ENCODE peak calls at places on chromosomes 2 and 18, in six cellular contexts. A, Z, L, J, Q and P are unnamed samples.

GRCh38 chr2:172701250-172701649 is 34.4 kb upstream of the RAPGEF4 start:
- DNase-seq in A (peak; percentile 89), Z (no peak), L (no peak), J (no peak), Q (no peak), P (no peak)

GRCh38 chr2:6412533-6413085 is 453.1 kb downstream of the CMPK2 start:
- DNase-seq in A (peak; percentile 60), Z (no peak), L (no peak), J (no peak), Q (no peak), P (no peak)

GRCh38 chr2:176565641-176566323 is 296.5 kb downstream of the MTX2 start:
- DNase-seq in A (peak; percentile 53), Z (peak; percentile 17), L (no peak), J (no peak), Q (no peak), P (no peak)

GRCh38 chr2:226743911-226744310 is 55.7 kb downstream of the IRS1 start:
- DNase-seq in A (peak; percentile 84), Z (no peak), L (no peak), J (no peak), Q (no peak), P (no peak)

GRCh38 chr2:38075436-38076249 is at the start of gene CYP1B1:
- DNase-seq in A (peak; percentile 47), Z (peak; percentile 44), L (no peak), J (no peak), Q (peak; percentile 48), P (no peak)

GRCh38 chr2:64754587-64754986 is 100.9 kb upstream of the SERTAD2 start:
- DNase-seq in A (no peak), Z (no peak), L (no peak), J (no peak), Q (no peak), P (no peak)

GRCh38 chr18:59382388-59382787 is 23.3 kb upstream of the LMAN1 start:
- DNase-seq in A (no peak), Z (no peak), L (no peak), J (no peak), Q (no peak), P (no peak)

GRCh38 chr2:215215637-215216036 is 77.2 kb upstream of the ABCA12 start:
- DNase-seq in A (no peak), Z (no peak), L (no peak), J (no peak), Q (no peak), P (no peak)

GRCh38 chr18:10235553-10235952 is 218.9 kb upstream of the APCDD1 start:
- DNase-seq in A (peak; percentile 35), Z (no peak), L (peak; percentile 85), J (peak; percentile 47), Q (no peak), P (no peak)

GRCh38 chr2:8469709-8470493 is 212.0 kb upstream of the ID2 start:
- DNase-seq in A (peak; percentile 36), Z (no peak), L (no peak), J (no peak), Q (no peak), P (no peak)

GRCh38 chr18:54509793-54510192 is 81.3 kb upstream of the DYNAP start:
- DNase-seq in A (no peak), Z (no peak), L (no peak), J (no peak), Q (no peak), P (no peak)

GRCh38 chr2:214575030-214575949 is 164.4 kb downstream of the VWC2L start:
- DNase-seq in A (peak; percentile 52), Z (no peak), L (no peak), J (no peak), Q (no peak), P (no peak)

GRCh38 chr18:55547705-55548056 is 40.3 kb downstream of the TCF4 start:
- DNase-seq in A (no peak), Z (no peak), L (no peak), J (no peak), Q (no peak), P (no peak)

GRCh38 chr2:86229221-86229620 is 30.0 kb downstream of the MRPL35 start:
- DNase-seq in A (no peak), Z (no peak), L (no peak), J (no peak), Q (no peak), P (no peak)

GRCh38 chr2:170973225-170973491 is 44.1 kb downstream of the GORASP2 start:
- DNase-seq in A (no peak), Z (no peak), L (no peak), J (no peak), Q (no peak), P (no peak)

GRCh38 chr2:183809404-183809803 is 685.2 kb downstream of the NUP35 start:
- DNase-seq in A (peak; percentile 0), Z (no peak), L (no peak), J (no peak), Q (no peak), P (no peak)

GRCh38 chr2:217642944-217643343 is 359.9 kb downstream of the TNS1 start:
- DNase-seq in A (no peak), Z (no peak), L (no peak), J (no peak), Q (no peak), P (no peak)

GRCh38 chr2:68018727-68019126 is 44.1 kb downstream of the C1D start:
- DNase-seq in A (no peak), Z (no peak), L (no peak), J (no peak), Q (no peak), P (no peak)

GRCh38 chr2:19244460-19245363 is 113.7 kb downstream of the OSR1 start:
- DNase-seq in A (no peak), Z (no peak), L (no peak), J (no peak), Q (no peak), P (no peak)

GRCh38 chr18:28512357-28512756 is 335.4 kb upstream of the CDH2 start:
- DNase-seq in A (no peak), Z (no peak), L (no peak), J (no peak), Q (no peak), P (no peak)

GRCh38 chr18:32714571-32715148 is 58.2 kb downstream of the KLHL14 start:
- DNase-seq in A (peak; percentile 60), Z (peak; percentile 29), L (peak; percentile 46), J (peak; percentile 57), Q (no peak), P (peak; percentile 39)

GRCh38 chr18:57743008-57743407 is 60.1 kb downstream of the ATP8B1 start:
- DNase-seq in A (peak; percentile 95), Z (peak; percentile 51), L (no peak), J (no peak), Q (no peak), P (no peak)

GRCh38 chr2:15630958-15631719 is 39.5 kb downstream of the DDX1 start:
- DNase-seq in A (no peak), Z (no peak), L (no peak), J (no peak), Q (no peak), P (no peak)

GRCh38 chr2:223041527-223042109 is 10.4 kb upstream of the KCNE4 start:
- DNase-seq in A (peak; percentile 98), Z (peak; percentile 78), L (no peak), J (peak; percentile 90), Q (peak; percentile 67), P (no peak)

GRCh38 chr2:228819701-228820100 is 451.4 kb downstream of the PID1 start:
- DNase-seq in A (no peak), Z (no peak), L (no peak), J (no peak), Q (no peak), P (no peak)

GRCh38 chr2:44522846-44523245 is 161.1 kb downstream of the CAMKMT start:
- DNase-seq in A (no peak), Z (no peak), L (no peak), J (no peak), Q (no peak), P (no peak)

GRCh38 chr2:24047703-24048033 is 477 bp upstream of the WDCP start:
- DNase-seq in A (no peak), Z (no peak), L (no peak), J (no peak), Q (no peak), P (no peak)
- H3K4me3 ChIP-seq in A (no peak overlapping the region), Z (no peak overlapping the region), L (no peak overlapping the region), J (no peak overlapping the region), Q (peak overlapping the region; percentile 78), P (peak overlapping the region; percentile 40)

GRCh38 chr2:25241452-25241851 is 73.1 kb upstream of the POMC start:
- DNase-seq in A (no peak), Z (no peak), L (no peak), J (no peak), Q (no peak), P (no peak)

GRCh38 chr2:25237764-25238163 is 69.4 kb upstream of the POMC start:
- DNase-seq in A (no peak), Z (no peak), L (no peak), J (no peak), Q (no peak), P (no peak)

GRCh38 chr2:25234756-25235155 is 66.4 kb upstream of the POMC start:
- DNase-seq in A (no peak), Z (no peak), L (no peak), J (no peak), Q (no peak), P (no peak)

GRCh38 chr2:25236736-25237135 is 68.4 kb upstream of the POMC start:
- DNase-seq in A (no peak), Z (peak; percentile 72), L (no peak), J (no peak), Q (no peak), P (no peak)

GRCh38 chr2:25238920-25239319 is 70.5 kb upstream of the POMC start:
- DNase-seq in A (no peak), Z (no peak), L (no peak), J (no peak), Q (no peak), P (no peak)
- TF ChIP-seq CTCF in A (no peak), Z (no peak), L (no peak), J (no peak), Q (no peak), P (no peak)

GRCh38 chr2:111908578-111908977 is 10.2 kb downstream of the MERTK start:
- DNase-seq in A (no peak), Z (no peak), L (peak; percentile 8), J (no peak), Q (no peak), P (no peak)
- H3K27me3 ChIP-seq in A (no peaks in the 10 kb centered on the region), Z (no peaks in the 10 kb centered on the region), L (no peaks in the 10 kb centered on the region), J (no peaks in the 10 kb centered on the region), Q (no peaks in the 10 kb centered on the region), P (no peaks in the 10 kb centered on the region)

DNA sequence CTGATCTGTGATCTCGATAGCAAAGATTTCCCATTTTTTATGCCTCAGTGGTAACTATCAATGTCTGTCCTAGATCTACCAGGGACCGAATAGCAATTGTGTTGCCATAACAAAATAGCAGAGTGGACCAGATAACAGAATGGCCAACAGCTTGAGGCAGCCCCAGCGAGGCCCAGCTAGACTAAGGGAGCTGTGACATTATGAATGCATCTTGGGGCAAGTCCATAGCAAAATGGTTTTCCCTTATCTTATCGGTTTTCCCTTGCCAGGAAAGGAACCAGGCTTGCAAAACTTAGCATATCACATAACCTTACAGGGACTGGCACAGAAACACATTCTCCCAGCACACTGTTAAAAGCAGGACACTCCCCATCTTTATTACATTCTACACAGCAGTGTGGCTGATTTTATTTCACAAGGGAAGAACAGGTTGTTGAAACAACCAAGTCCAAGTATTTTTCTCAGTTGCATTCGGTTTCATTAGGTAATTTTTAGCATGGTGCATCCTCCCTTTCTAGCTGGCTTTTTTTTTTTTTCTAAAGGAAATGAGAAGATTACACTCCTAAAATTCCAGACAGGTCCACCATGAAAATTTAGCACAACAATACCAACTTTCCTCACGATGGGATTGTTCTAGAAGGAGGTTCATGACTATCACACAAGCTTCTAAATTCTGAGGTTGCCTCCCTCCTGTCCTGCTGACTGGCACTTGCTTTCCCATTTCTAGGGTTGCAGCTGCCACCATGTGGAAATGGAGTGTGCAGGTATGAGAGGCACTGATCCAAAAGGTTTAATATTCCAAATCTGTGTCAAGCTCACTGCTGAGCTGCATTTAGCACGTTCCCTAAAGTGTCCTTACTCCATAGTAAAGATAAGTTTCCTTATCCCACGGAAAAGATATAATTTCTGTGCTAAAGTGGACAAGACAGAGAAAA is 97.0 kb upstream of the SLC35G4 start:
- DNase-seq in A (no peak), Z (peak; percentile 35), L (no peak), J (no peak), Q (no peak), P (no peak)
- H3K4me3 ChIP-seq in A (no peak overlapping the region), Z (no peak overlapping the region), L (no peak overlapping the region), J (no peak overlapping the region), Q (no peak overlapping the region), P (no peak overlapping the region)